ENCODE peak calls at places on chromosomes 11 and 22, in seven cellular contexts. W is aorta, G is Peyer's patch, O is adrenal gland, A is ovary, Z is adipocyte, T is kidney. N is an unnamed sample. For H3K36me3, the result is how much of the 10 kb centered on the place peaks cover.

GRCh38 chr22:48238966-48239365 is 1476.5 kb downstream of the TBC1D22A start:
- DNase-seq in G (no peak), T (no peak), W (no peak), A (no peak), Z (no peak), O (no peak), N (no peak)

GRCh38 chr11:56027354-56027753 is at the start of gene OR5AS1:
- DNase-seq in Z (no peak), O (no peak), W (no peak), G (no peak), A (no peak), T (no peak), N (no peak)

GRCh38 chr11:6320411-6321207 is at the start of gene CAVIN3:
- DNase-seq in O (peak), T (peak), W (peak), Z (peak), G (peak), A (peak), N (peak)

GRCh38 chr11:125496465-125496817 is 376 bp upstream of the FEZ1 start:
- DNase-seq in T (peak), A (peak), W (no peak), O (no peak), G (no peak), Z (no peak), N (no peak)

GRCh38 chr22:32518848-32519247 is 44.2 kb downstream of the FBXO7 start:
- DNase-seq in A (no peak), W (no peak), O (no peak), T (no peak), Z (no peak), G (no peak), N (no peak)

GRCh38 chr22:28426346-28427132 is 253.1 kb downstream of the TTC28 start:
- DNase-seq in G (no peak), Z (peak), W (no peak), O (no peak), A (no peak), T (no peak), N (no peak)

GRCh38 chr11:46497498-46497897 is 96.3 kb downstream of the AMBRA1 start:
- DNase-seq in G (no peak), O (no peak), W (no peak), A (no peak), Z (no peak), T (no peak), N (no peak)

GRCh38 chr11:59766542-59766941 is 11.4 kb downstream of the STX3 start:
- DNase-seq in A (no peak), W (no peak), T (no peak), Z (no peak), G (no peak), O (no peak), N (no peak)

GRCh38 chr11:22730319-22730718 is 63.9 kb downstream of the GAS2 start:
- DNase-seq in Z (peak), O (no peak), G (no peak), A (no peak), W (no peak), T (no peak), N (no peak)

GRCh38 chr11:1307163-1307870 is 2.1 kb downstream of the TOLLIP start:
- DNase-seq in W (no peak), Z (no peak), A (no peak), G (peak), T (no peak), O (peak), N (no peak)

GRCh38 chr11:1926156-1927031 is 6.9 kb downstream of the TNNT3 start:
- DNase-seq in W (peak), Z (no peak), O (no peak), G (peak), A (no peak), T (peak), N (no peak)

GRCh38 chr22:36220457-36220921 is 18.8 kb downstream of the APOL2 start:
- DNase-seq in G (peak), A (no peak), W (no peak), O (peak), Z (peak), T (no peak), N (peak)

GRCh38 chr22:50564289-50564688 is 1.6 kb upstream of the SYCE3 start:
- DNase-seq in A (no peak), G (no peak), Z (no peak), O (no peak), W (no peak), T (no peak), N (no peak)

GRCh38 chr11:122319011-122319410 is 203.0 kb upstream of the BLID start:
- DNase-seq in W (no peak), T (no peak), O (no peak), G (no peak), A (no peak), Z (no peak), N (no peak)

GRCh38 chr11:85767277-85767676 is 43.7 kb downstream of the SYTL2 start:
- DNase-seq in G (no peak), O (no peak), T (no peak), Z (no peak), W (no peak), A (no peak), N (no peak)

GRCh38 chr11:55966391-55966790 is 3.4 kb downstream of the OR10AG1 start:
- DNase-seq in Z (no peak), W (no peak), O (no peak), A (no peak), G (no peak), T (no peak), N (no peak)

GRCh38 chr11:73508243-73509176 is 89.4 kb downstream of the FAM168A start:
- DNase-seq in A (no peak), W (no peak), Z (no peak), G (no peak), O (no peak), T (no peak), N (no peak)

GRCh38 chr11:113419426-113420003 is 31.9 kb downstream of the ANKK1 start:
- DNase-seq in Z (no peak), G (no peak), W (no peak), T (no peak), O (no peak), A (no peak), N (no peak)

GRCh38 chr11:30244255-30244654 is 13.4 kb downstream of the FSHB start:
- DNase-seq in A (no peak), T (no peak), O (no peak), G (no peak), W (no peak), Z (peak), N (no peak)

GRCh38 chr11:19987243-19987870 is 172.9 kb downstream of the DBX1 start:
- DNase-seq in T (no peak), A (no peak), Z (no peak), G (no peak), W (no peak), O (no peak), N (no peak)

GRCh38 chr11:2781413-2782274 is 81.8 kb upstream of the KCNQ1OT1 start:
- DNase-seq in Z (no peak), W (peak), A (peak), G (peak), T (no peak), O (peak), N (no peak)

GRCh38 chr22:19658057-19658966 is 56.0 kb upstream of the SEPTIN5 start:
- DNase-seq in G (no peak), T (no peak), A (no peak), W (no peak), O (peak), Z (no peak), N (no peak)

GRCh38 chr11:45245237-45246045 is 40.7 kb downstream of the SYT13 start:
- DNase-seq in G (no peak), W (no peak), T (no peak), A (no peak), O (no peak), Z (no peak), N (no peak)

GRCh38 chr22:49412236-49412635 is 415.4 kb downstream of the BRD1 start:
- DNase-seq in G (no peak), W (peak), A (no peak), O (peak), Z (no peak), T (no peak), N (no peak)

GRCh38 chr22:19641254-19641982 is 72.9 kb upstream of the SEPTIN5 start:
- DNase-seq in A (no peak), W (peak), O (no peak), Z (peak), G (no peak), T (no peak), N (no peak)

GRCh38 chr11:77854838-77855237 is 33.9 kb downstream of the AAMDC start:
- DNase-seq in T (no peak), G (no peak), O (no peak), W (no peak), A (no peak), Z (no peak), N (no peak)

GRCh38 chr22:46336119-46337078 is 885 bp downstream of the TRMU start:
- DNase-seq in G (no peak), A (no peak), O (peak), Z (peak), T (peak), W (peak), N (no peak)

GRCh38 chr11:116112031-116112935 is 608.1 kb upstream of the CADM1 start:
- DNase-seq in O (peak), T (no peak), G (no peak), Z (no peak), A (no peak), W (no peak), N (no peak)

GRCh38 chr22:47802446-47802845 is 1040.0 kb downstream of the TBC1D22A start:
- DNase-seq in Z (no peak), G (no peak), O (peak), T (no peak), W (no peak), A (no peak), N (peak)

GRCh38 chr22:49303061-49303735 is 524.5 kb downstream of the BRD1 start:
- DNase-seq in O (peak), G (peak), T (peak), W (peak), A (no peak), Z (no peak), N (no peak)

GRCh38 chr22:41094036-41094435 is 1.6 kb downstream of the EP300 start:
- DNase-seq in O (no peak), Z (peak), W (no peak), A (no peak), T (no peak), G (no peak), N (peak)

GRCh38 chr11:38182126-38182907 is 1584.3 kb upstream of the RAG2 start:
- DNase-seq in O (no peak), Z (peak), G (no peak), W (no peak), A (no peak), T (no peak), N (no peak)

GRCh38 chr11:116062129-116062525 is 557.9 kb upstream of the CADM1 start:
- DNase-seq in Z (no peak), W (no peak), G (no peak), T (no peak), A (no peak), O (no peak), N (no peak)

GRCh38 chr11:71999360-71999759 is 651 bp downstream of the IL18BP start:
- DNase-seq in T (peak), O (no peak), G (no peak), Z (peak), A (no peak), W (peak), N (no peak)

GRCh38 chr11:115087791-115088190 is 409.5 kb downstream of the NXPE2 start:
- DNase-seq in G (no peak), A (no peak), O (no peak), Z (no peak), T (no peak), W (no peak), N (no peak)

GRCh38 chr22:46653596-46653995 is 33.4 kb downstream of the GRAMD4 start:
- DNase-seq in T (no peak), A (no peak), O (no peak), G (no peak), W (no peak), Z (no peak), N (no peak)

GRCh38 chr11:12724301-12725046 is 50.3 kb downstream of the TEAD1 start:
- DNase-seq in Z (peak), A (peak), O (peak), T (peak), W (peak), G (peak), N (peak)

GRCh38 chr11:94735907-94736306 is 32.2 kb upstream of the AMOTL1 start:
- DNase-seq in G (no peak), Z (no peak), T (no peak), W (no peak), A (no peak), O (no peak), N (no peak)

GRCh38 chr11:47508595-47509555 is 44.1 kb downstream of the CELF1 start:
- DNase-seq in T (no peak), A (no peak), W (no peak), Z (no peak), G (no peak), O (no peak), N (no peak)

GRCh38 chr11:123461164-123461563 is 31.1 kb downstream of the GRAMD1B start:
- DNase-seq in G (no peak), Z (no peak), W (no peak), O (peak), T (no peak), A (no peak), N (no peak)

GRCh38 chr22:40024201-40025061 is 29.7 kb downstream of the FAM83F start:
- DNase-seq in T (peak), W (peak), A (peak), G (peak), O (peak), Z (peak), N (peak)
- H3K36me3 ChIP-seq in T (under half), W (under half), A (under half), G (under half), O (under half), Z (under half), N (under half)

GRCh38 chr22:39463931-39464390 is 7.1 kb downstream of the MGAT3 start:
- DNase-seq in T (peak), G (peak), W (no peak), A (no peak), O (no peak), Z (peak), N (no peak)
- H3K4me3 ChIP-seq in T (no peak), G (no peak), W (no peak), A (no peak), O (no peak), Z (no peak), N (no peak)

GRCh38 chr22:23466351-23466750 is 113.7 kb downstream of the IGLL1 start:
- DNase-seq in W (no peak), O (no peak), G (no peak), Z (no peak), A (no peak), T (no peak), N (no peak)
- H3K36me3 ChIP-seq in W (under half), O (under half), G (under half), Z (under half), A (under half), T (under half), N (under half)

GRCh38 chr11:128905345-128906184 is 14.4 kb downstream of the KCNJ5 start:
- DNase-seq in O (peak), W (no peak), G (peak), Z (peak), T (peak), A (peak), N (peak)
- H3K4me3 ChIP-seq in O (peak), W (peak), G (peak), Z (peak), T (peak), A (peak), N (peak)

GRCh38 chr11:68756171-68756766 is 4.9 kb upstream of the TESMIN start:
- DNase-seq in G (no peak), Z (no peak), W (peak), A (no peak), O (no peak), T (no peak), N (peak)
- H3K36me3 ChIP-seq in G (under half), Z (under half), W (under half), A (under half), O (half or more), T (under half), N (half or more)

GRCh38 chr11:61830318-61831105 is 2.4 kb downstream of the FADS2 start:
- DNase-seq in Z (peak), T (no peak), W (peak), A (no peak), O (no peak), G (no peak), N (no peak)
- H3K4me3 ChIP-seq in Z (peak), T (peak), W (no peak), A (no peak), O (peak), G (no peak), N (no peak)

GRCh38 chr11:65855927-65856363 is 2.0 kb downstream of the CFL1 start:
- DNase-seq in W (peak), Z (no peak), O (no peak), G (peak), T (no peak), A (no peak), N (no peak)

GRCh38 chr11:65854871-65855837 is 2.8 kb downstream of the CFL1 start:
- DNase-seq in O (no peak), W (peak), Z (no peak), G (no peak), T (no peak), A (peak), N (no peak)

GRCh38 chr11:65857500-65858353 is at the start of gene CFL1:
- DNase-seq in G (peak), O (peak), W (peak), T (peak), Z (peak), A (peak), N (peak)

GRCh38 chr11:65858354-65859133 is 564 bp upstream of the CFL1 start:
- DNase-seq in T (no peak), Z (peak), G (no peak), W (no peak), O (no peak), A (no peak), N (no peak)

DNA sequence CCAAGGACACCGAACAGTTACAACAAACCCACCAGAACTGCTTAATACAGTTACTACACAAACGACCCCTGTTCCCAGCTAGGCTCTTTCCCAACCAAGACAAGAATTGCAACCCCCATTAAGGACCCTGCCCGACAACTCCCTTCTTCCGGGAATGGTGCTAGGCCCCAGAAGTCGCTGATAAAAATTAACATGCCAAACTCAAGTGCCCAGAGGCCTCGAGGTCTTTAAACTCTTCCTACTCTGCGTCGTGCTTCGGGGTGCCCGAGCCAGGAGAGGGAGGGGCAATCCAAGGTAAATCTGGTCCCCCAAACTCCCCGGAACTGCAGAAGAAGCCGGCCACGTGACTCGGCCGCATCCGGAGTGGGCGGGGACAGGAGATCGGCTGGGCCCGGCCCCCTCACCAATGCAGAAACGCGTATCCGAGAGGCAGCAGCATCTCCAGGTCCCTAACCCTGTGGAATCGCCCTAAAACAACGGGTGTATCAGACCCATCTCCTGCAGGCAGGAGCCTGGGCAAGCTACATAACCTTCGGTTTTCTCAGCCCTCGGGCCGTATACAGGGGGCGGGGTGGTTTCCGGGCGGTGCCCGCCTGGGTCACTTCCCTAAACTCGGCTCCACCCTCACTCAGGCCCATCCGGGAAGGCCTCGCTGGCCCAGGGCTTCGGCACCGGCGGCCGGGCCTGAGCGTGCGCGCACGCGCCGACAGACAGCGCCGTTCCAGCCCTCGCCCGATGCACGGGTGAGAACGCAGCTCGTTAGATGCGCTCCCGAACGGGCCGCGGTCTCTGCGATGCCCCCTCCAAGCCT is 1.1 kb downstream of the CFL1 start:
- DNase-seq in T (peak), G (peak), A (peak), O (peak), W (peak), Z (peak), N (peak)
- H3K36me3 ChIP-seq in T (under half), G (under half), A (under half), O (under half), W (under half), Z (under half), N (half or more)

GRCh38 chr22:37501610-37502341 is 15.6 kb upstream of the MFNG start:
- DNase-seq in T (peak), O (peak), Z (no peak), W (no peak), G (peak), A (peak), N (no peak)
- H3K4me3 ChIP-seq in T (peak), O (no peak), Z (no peak), W (no peak), G (no peak), A (no peak), N (no peak)

GRCh38 chr11:18521123-18521522 is 5.6 kb downstream of the TSG101 start:
- DNase-seq in T (no peak), G (no peak), O (no peak), W (no peak), Z (no peak), A (no peak), N (no peak)
- H3K36me3 ChIP-seq in T (under half), G (under half), O (under half), W (under half), Z (under half), A (under half), N (under half)

N was measured in SJSA1.